ENCODE peak calls at places on chromosomes 12 and 14, in seven cellular contexts. G is psoas muscle, V is left lung, J is OCI-LY7, F is hepatocyte, T is WERI-Rb-1, Z is lung. C is an unnamed sample.

GRCh38 chr12:127381681-127382080 is 885.3 kb upstream of the TMEM132C start:
- DNase-seq in J (no peak), V (no peak), F (no peak), G (no peak), Z (no peak), T (no peak), C (no peak)

GRCh38 chr12:116092162-116092561 is 185.3 kb downstream of the MED13L start:
- DNase-seq in F (no peak), G (no peak), T (no peak), J (no peak), V (no peak), Z (no peak), C (no peak)

GRCh38 chr14:65723348-65723747 is 310.8 kb downstream of the FUT8 start:
- DNase-seq in Z (no peak), T (no peak), V (no peak), G (no peak), J (peak), F (no peak), C (no peak)

GRCh38 chr12:78290606-78291345 is 460.1 kb downstream of the NAV3 start:
- DNase-seq in F (peak), G (no peak), T (no peak), Z (no peak), V (no peak), J (no peak), C (no peak)

GRCh38 chr14:104296388-104297312 is 158.3 kb downstream of the KIF26A start:
- DNase-seq in V (peak), J (no peak), G (no peak), Z (no peak), T (peak), F (no peak), C (peak)

GRCh38 chr12:90449611-90450010 is 505.4 kb downstream of the CCER1 start:
- DNase-seq in V (no peak), F (no peak), J (no peak), Z (no peak), G (no peak), T (no peak), C (no peak)

GRCh38 chr14:97408937-97409860 is 612.0 kb downstream of the VRK1 start:
- DNase-seq in F (no peak), V (no peak), T (no peak), Z (no peak), G (no peak), J (no peak), C (no peak)

GRCh38 chr14:68341765-68342212 is 451.1 kb downstream of the ZFP36L1 start:
- DNase-seq in J (peak), G (no peak), Z (no peak), T (no peak), F (no peak), V (no peak), C (no peak)

GRCh38 chr14:68546839-68547238 is 246.0 kb downstream of the ZFP36L1 start:
- DNase-seq in Z (no peak), V (no peak), G (no peak), J (no peak), T (no peak), F (no peak), C (no peak)

GRCh38 chr14:64726585-64726890 is 22.3 kb downstream of the PLEKHG3 start:
- DNase-seq in F (peak), Z (no peak), G (no peak), J (no peak), V (no peak), T (peak), C (no peak)

GRCh38 chr12:75721790-75722189 is 210.4 kb upstream of the KRR1 start:
- DNase-seq in V (no peak), T (no peak), Z (no peak), J (no peak), F (no peak), G (no peak), C (no peak)

GRCh38 chr12:108689314-108690190 is 41.8 kb downstream of the CORO1C start:
- DNase-seq in Z (no peak), T (no peak), G (no peak), V (no peak), F (peak), J (peak), C (no peak)

GRCh38 chr12:117255386-117255785 is 65.1 kb upstream of the FBXO21 start:
- DNase-seq in G (no peak), T (no peak), F (no peak), V (no peak), J (no peak), Z (no peak), C (no peak)

GRCh38 chr14:98742001-98742400 is 530.0 kb downstream of the BCL11B start:
- DNase-seq in Z (no peak), J (no peak), T (no peak), G (no peak), V (no peak), F (no peak), C (no peak)

GRCh38 chr14:90503582-90503981 is 106.8 kb downstream of the CALM1 start:
- DNase-seq in J (no peak), T (no peak), F (no peak), G (no peak), Z (no peak), V (peak), C (no peak)

GRCh38 chr14:65732112-65732511 is 319.6 kb downstream of the FUT8 start:
- DNase-seq in Z (no peak), V (no peak), T (no peak), G (no peak), F (no peak), J (no peak), C (no peak)

GRCh38 chr12:93727911-93728310 is 50.7 kb downstream of the CRADD start:
- DNase-seq in F (no peak), V (no peak), Z (no peak), T (no peak), G (no peak), J (no peak), C (no peak)

GRCh38 chr12:93299262-93299846 is 78.4 kb upstream of the NUDT4 start:
- DNase-seq in F (no peak), J (no peak), Z (no peak), V (no peak), G (no peak), T (no peak), C (no peak)

GRCh38 chr12:26557326-26557725 is 275.7 kb downstream of the ITPR2 start:
- DNase-seq in G (no peak), J (no peak), F (no peak), Z (no peak), V (no peak), T (no peak), C (no peak)

GRCh38 chr14:66330916-66331315 is 155.3 kb upstream of the CCDC196 start:
- DNase-seq in G (no peak), J (no peak), F (no peak), T (no peak), Z (no peak), V (no peak), C (no peak)

GRCh38 chr12:54680374-54680773 is 32.2 kb upstream of the DCD start:
- DNase-seq in G (no peak), T (peak), F (no peak), J (peak), V (no peak), Z (no peak), C (no peak)

GRCh38 chr12:110930348-110931314 is 10.3 kb upstream of the MYL2 start:
- DNase-seq in J (no peak), F (no peak), G (no peak), T (no peak), V (no peak), Z (no peak), C (no peak)

GRCh38 chr12:5442251-5443006 is 10.5 kb downstream of the NTF3 start:
- DNase-seq in F (peak), J (peak), G (no peak), Z (no peak), V (no peak), T (peak), C (no peak)

GRCh38 chr14:57244103-57244502 is 24.6 kb downstream of the EXOC5 start:
- DNase-seq in T (no peak), F (no peak), J (no peak), Z (no peak), V (no peak), G (no peak), C (no peak)

GRCh38 chr12:100779191-100779590 is 15.4 kb upstream of the ANO4 start:
- DNase-seq in V (no peak), F (no peak), J (no peak), T (no peak), G (no peak), Z (no peak), C (no peak)

GRCh38 chr12:50765325-50765911 is 1.5 kb downstream of the ATF1 start:
- DNase-seq in G (no peak), V (no peak), Z (no peak), T (peak), J (peak), F (peak), C (no peak)

GRCh38 chr12:120687570-120688289 is 781 bp downstream of the MLEC start:
- DNase-seq in Z (peak), J (peak), F (peak), V (no peak), G (no peak), T (no peak), C (no peak)

GRCh38 chr12:85865905-85866304 is 8.2 kb upstream of the NTS start:
- DNase-seq in J (no peak), Z (no peak), G (no peak), F (no peak), V (no peak), T (peak), C (no peak)

GRCh38 chr14:102777711-102778615 is 714 bp downstream of the TRAF3 start:
- DNase-seq in F (peak), G (peak), J (peak), Z (no peak), V (peak), T (no peak), C (no peak)

GRCh38 chr14:81348086-81348485 is 52.0 kb downstream of the STON2 start:
- DNase-seq in V (no peak), Z (no peak), F (no peak), T (no peak), G (no peak), J (peak), C (no peak)

GRCh38 chr12:94872671-94873367 is 130.7 kb downstream of the NDUFA12 start:
- DNase-seq in T (peak), G (peak), V (peak), Z (no peak), F (peak), J (peak), C (no peak)

GRCh38 chr12:18703916-18704315 is 33.9 kb downstream of the PLCZ1 start:
- DNase-seq in F (no peak), T (no peak), G (no peak), Z (no peak), J (no peak), V (no peak), C (no peak)

GRCh38 chr14:21993070-21993469 is 319.5 kb upstream of the OR4E1 start:
- DNase-seq in T (no peak), J (no peak), F (no peak), Z (no peak), G (no peak), V (no peak), C (no peak)
- H3K4me3 ChIP-seq in T (no peak), J (no peak), F (no peak), Z (no peak), G (no peak), V (no peak), C (no peak)

DNA sequence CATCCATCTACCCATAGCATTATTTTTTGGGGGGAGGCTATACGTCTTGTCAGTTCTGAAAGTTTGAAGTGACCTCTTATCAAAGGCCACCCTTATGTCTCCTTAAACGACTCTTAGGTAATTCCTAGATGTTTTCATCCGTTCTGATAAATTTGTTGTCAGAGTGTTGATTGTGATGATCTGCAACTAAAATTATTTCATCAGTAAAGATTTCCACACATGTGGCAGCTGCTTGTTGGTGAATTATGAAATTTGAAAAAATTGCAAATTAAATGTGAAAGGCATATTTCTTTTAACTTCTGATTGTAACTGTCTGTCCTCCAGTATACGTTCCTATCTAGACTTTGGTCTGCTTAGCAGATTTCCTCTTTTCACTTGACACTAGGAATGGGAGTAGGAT is 1.4 kb downstream of the ADIPOR2 start:
- DNase-seq in J (no peak), Z (no peak), V (no peak), T (no peak), G (no peak), F (no peak), C (no peak)
- H3K4me3 ChIP-seq in J (peak), Z (no peak), V (peak), T (no peak), G (peak), F (peak), C (peak)

DNA sequence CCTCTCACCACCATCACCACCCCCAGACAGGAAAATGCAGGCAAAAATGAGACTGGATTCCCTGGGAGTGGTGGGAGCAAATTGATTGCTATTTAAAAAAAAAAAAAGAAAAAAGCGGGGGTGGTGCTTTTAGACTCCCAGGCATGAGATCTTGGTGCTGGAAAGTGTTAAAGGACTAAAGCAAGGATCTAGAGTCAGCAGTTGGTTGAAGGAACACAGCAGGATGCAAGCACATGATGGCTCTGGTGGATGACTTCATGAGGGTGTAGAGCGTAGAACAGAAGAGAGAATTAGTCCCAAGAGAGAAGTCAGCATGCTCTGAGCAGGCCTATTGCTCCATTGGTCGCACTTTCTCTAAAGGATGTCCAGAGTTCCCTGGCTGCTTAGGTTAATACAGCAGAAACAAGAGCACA is 183.8 kb upstream of the HMGA2 start:
- DNase-seq in T (no peak), G (no peak), F (no peak), Z (no peak), J (no peak), V (no peak), C (no peak)
- H3K4me3 ChIP-seq in T (no peak), G (no peak), F (no peak), Z (no peak), J (no peak), V (no peak), C (no peak)

DNA sequence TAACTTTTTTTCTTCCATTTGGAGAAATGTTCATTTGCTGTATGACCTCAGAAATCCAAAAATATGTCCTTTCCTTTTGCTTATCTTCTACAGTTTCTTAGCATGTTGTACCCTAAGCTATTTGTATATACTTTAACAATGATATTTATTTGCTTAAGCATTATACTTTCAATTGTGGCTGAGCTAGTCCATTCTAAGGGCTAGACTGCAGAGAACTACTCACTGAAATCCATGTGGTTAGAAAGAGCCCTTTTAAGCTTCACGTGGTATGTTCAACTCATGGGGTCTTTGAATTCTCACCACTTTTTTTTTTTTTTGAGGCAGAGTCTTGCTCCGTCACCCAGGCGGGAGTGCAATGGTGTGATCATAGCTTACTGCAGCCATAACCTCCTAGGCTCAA is 122.5 kb downstream of the HMGA2 start:
- DNase-seq in V (no peak), T (no peak), J (no peak), F (no peak), Z (no peak), G (no peak), C (no peak)
- H3K4me3 ChIP-seq in V (no peak), T (no peak), J (no peak), F (no peak), Z (no peak), G (no peak), C (no peak)

GRCh38 chr12:42586268-42586667 is 3.3 kb downstream of the PRICKLE1 start:
- DNase-seq in Z (no peak), V (no peak), J (no peak), T (no peak), F (no peak), G (no peak), C (no peak)

GRCh38 chr12:42584539-42585174 is 4.9 kb downstream of the PRICKLE1 start:
- DNase-seq in T (no peak), V (no peak), J (no peak), Z (no peak), G (no peak), F (no peak), C (no peak)

GRCh38 chr12:42583017-42583416 is 6.5 kb downstream of the PRICKLE1 start:
- DNase-seq in V (no peak), F (no peak), G (no peak), Z (no peak), J (no peak), T (no peak), C (no peak)

GRCh38 chr12:42585846-42586226 is 3.7 kb downstream of the PRICKLE1 start:
- DNase-seq in F (no peak), J (no peak), Z (no peak), V (no peak), T (no peak), G (no peak), C (no peak)

DNA sequence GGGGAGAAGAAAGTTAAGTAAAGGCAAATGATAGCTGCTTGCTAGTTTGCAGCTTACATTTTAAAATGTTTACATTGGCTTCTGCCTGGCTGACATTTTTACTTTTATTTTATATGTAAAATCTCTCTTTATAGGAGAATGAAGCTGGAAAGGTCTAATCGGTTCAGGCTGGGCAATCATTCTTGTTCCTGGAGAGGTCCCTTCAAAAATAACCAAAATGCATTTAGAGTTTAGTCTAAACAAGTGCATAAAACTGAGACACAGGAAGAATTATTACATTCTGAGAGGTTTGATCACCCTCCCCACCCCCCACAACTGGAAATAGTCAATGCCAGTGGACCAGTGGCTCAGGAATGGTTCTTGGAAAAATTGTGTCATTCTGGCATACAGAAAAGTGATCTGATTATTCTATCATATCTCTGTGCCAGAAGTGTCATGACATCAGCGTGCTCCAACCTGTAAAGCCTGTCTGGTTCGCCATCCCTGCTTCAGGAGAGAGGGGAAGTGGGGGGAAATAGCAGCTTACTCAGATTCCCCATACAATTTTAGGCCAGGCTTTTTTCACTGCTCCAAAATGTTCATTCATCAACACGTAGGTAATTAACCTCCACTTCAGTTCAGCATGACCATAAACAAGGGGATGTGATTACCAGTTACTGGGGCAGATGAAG is 4.2 kb downstream of the PRICKLE1 start:
- DNase-seq in F (peak), Z (no peak), J (no peak), G (no peak), T (no peak), V (no peak), C (no peak)
- H3K4me3 ChIP-seq in F (no peak), Z (no peak), J (no peak), G (peak), T (no peak), V (no peak), C (no peak)

DNA sequence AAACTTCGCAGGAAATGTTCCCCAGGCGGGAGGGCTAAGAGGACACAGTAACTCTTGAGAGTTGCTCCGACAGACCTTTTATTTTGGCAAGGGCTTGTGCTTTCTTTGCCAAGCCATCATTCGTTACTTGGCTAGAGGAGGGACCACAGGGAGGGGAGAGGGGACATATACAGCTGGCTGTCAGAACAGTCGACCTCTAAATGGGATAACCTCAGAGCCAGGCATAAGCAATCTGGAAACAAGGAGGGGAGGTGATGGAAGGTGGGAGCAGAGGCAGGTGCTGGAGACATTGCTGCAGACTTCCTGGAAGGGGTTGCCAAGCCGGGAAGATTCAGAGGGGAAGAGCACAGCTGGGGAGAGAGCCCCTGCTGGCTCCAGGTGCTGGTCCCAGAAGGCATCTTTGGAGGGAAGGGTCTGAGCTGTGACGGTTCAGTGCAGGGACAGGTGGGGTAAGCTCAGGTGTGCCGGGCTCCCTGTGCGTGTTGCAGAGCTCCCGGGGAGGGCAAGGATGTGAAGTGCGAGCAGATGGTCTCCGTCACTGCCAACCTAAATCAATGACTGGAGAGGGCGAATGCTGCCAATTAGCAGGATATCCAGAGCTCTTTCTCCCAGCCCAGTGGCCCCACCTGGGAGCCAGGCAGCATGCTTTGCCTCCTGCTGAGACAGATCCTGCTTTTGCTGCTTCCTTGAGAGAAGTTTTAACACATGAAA is 50.1 kb downstream of the CHST11 start:
- DNase-seq in V (no peak), F (no peak), J (no peak), Z (no peak), G (no peak), T (no peak), C (no peak)
- H3K4me3 ChIP-seq in V (no peak), F (no peak), J (no peak), Z (no peak), G (no peak), T (no peak), C (no peak)

C was measured in breast epithelium.